ENCODE peak calls at places on chromosomes 16 and 17, in six cellular contexts. I is GM12878, N is HCT116, U is A549, G is HepG2, T is SK-N-SH. R is an unnamed sample.

GRCh38 chr17:80906364-80907259 is 85.0 kb upstream of the CHMP6 start:
- DNase-seq in G (no peak), I (no peak), N (no peak), T (no peak), U (no peak), R (no peak)

GRCh38 chr17:46977750-46978488 is 1.1 kb downstream of the RPRML start:
- DNase-seq in N (no peak), U (no peak), T (no peak), G (no peak), I (no peak), R (no peak)

GRCh38 chr17:34314279-34314678 is 5.0 kb upstream of the CCL8 start:
- DNase-seq in U (no peak), G (no peak), N (no peak), I (no peak), T (no peak), R (peak; percentile 50)

GRCh38 chr16:87809150-87809902 is 43.5 kb upstream of the KLHDC4 start:
- DNase-seq in N (no peak), U (no peak), T (no peak), I (peak; percentile 85), G (peak; percentile 82), R (peak; percentile 90)

GRCh38 chr16:11612110-11612981 is 25.6 kb upstream of the LITAF start:
- DNase-seq in N (peak; percentile 61), U (peak; percentile 78), T (no peak), G (peak; percentile 83), I (no peak), R (peak; percentile 92)

GRCh38 chr16:89924298-89924924 is 1.3 kb downstream of the TUBB3 start:
- DNase-seq in U (peak; percentile 58), N (no peak), T (peak; percentile 67), G (peak; percentile 55), I (no peak), R (peak; percentile 76)

GRCh38 chr16:89198417-89199240 is 1.7 kb downstream of the SLC22A31 start:
- DNase-seq in I (no peak), G (no peak), U (no peak), T (peak; percentile 25), N (no peak), R (no peak)

GRCh38 chr17:50206604-50207293 is 5.3 kb upstream of the COL1A1 start:
- DNase-seq in U (no peak), N (no peak), T (peak; percentile 97), I (no peak), G (no peak), R (peak; percentile 30)

GRCh38 chr16:2426941-2427361 is 2.3 kb upstream of the CCNF start:
- DNase-seq in N (no peak), T (no peak), I (no peak), U (no peak), G (no peak), R (no peak)

GRCh38 chr16:23511731-23512130 is 1.4 kb upstream of the GGA2 start:
- DNase-seq in G (no peak), U (no peak), N (no peak), T (no peak), I (no peak), R (no peak)

GRCh38 chr17:10135539-10136257 is 62.7 kb downstream of the GAS7 start:
- DNase-seq in N (no peak), U (peak; percentile 22), T (no peak), G (no peak), I (no peak), R (peak; percentile 94)

GRCh38 chr17:2016494-2016893 is 8.6 kb downstream of the RTN4RL1 start:
- DNase-seq in I (no peak), N (no peak), G (no peak), U (no peak), T (no peak), R (no peak)

GRCh38 chr16:2952679-2953078 is 11.4 kb upstream of the KREMEN2 start:
- DNase-seq in G (no peak), N (no peak), U (no peak), I (no peak), T (no peak), R (no peak)

GRCh38 chr16:84650062-84650991 is 2.0 kb downstream of the KLHL36 start:
- DNase-seq in G (peak; percentile 44), I (no peak), U (peak; percentile 38), T (no peak), N (no peak), R (no peak)

GRCh38 chr17:78176548-78177025 is 8.2 kb downstream of the SYNGR2 start:
- DNase-seq in T (peak; percentile 90), U (peak; percentile 76), G (no peak), N (no peak), I (no peak), R (peak; percentile 77)

GRCh38 chr16:81143921-81144471 is 47.8 kb upstream of the GCSH start:
- DNase-seq in I (no peak), T (no peak), G (peak; percentile 31), N (peak; percentile 84), U (peak; percentile 28), R (no peak)

GRCh38 chr16:81261049-81261648 is 22.7 kb downstream of the BCO1 start:
- DNase-seq in G (peak; percentile 36), N (peak; percentile 29), U (peak; percentile 27), T (peak; percentile 36), I (no peak), R (peak; percentile 47)

GRCh38 chr16:14097182-14097951 is 26.2 kb downstream of the MRTFB start:
- DNase-seq in I (no peak), G (peak; percentile 39), T (no peak), U (no peak), N (peak; percentile 76), R (no peak)

DNA sequence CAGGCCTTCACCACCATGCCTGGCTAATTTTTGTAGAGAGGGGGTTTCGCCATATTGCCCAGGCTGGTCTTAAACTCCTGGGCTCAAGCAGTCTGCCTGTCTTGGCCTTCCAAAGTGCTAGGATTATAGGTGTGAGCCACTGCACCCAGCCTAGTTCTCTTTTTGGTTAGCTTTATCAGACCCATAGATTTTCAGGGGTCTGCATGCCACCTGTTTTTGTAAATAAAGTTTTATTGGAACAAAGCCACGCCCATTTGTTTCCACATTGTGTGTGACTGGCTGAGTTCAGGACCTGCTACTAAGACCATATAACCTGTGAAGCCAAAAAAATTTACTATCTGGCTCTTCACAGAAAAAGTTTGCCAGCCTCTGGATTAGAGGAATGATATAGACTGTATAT is 7.6 kb downstream of the PSMD11 start:
- DNase-seq in U (no peak), G (no peak), I (no peak), T (no peak), N (no peak), R (no peak)
- TF ChIP-seq MAX in U (no peak), G (no peak), I (no peak), T (no peak), N (no peak), R (no peak)

GRCh38 chr16:50674831-50675230 is 6.3 kb downstream of the SNX20 start:
- DNase-seq in N (no peak), U (no peak), G (no peak), T (no peak), I (no peak), R (no peak)

GRCh38 chr16:50677351-50677750 is 3.8 kb downstream of the SNX20 start:
- DNase-seq in N (no peak), I (no peak), G (no peak), T (peak; percentile 48), U (no peak), R (peak; percentile 33)

GRCh38 chr16:50679266-50679665 is 1.8 kb downstream of the SNX20 start:
- DNase-seq in G (no peak), I (no peak), T (no peak), U (no peak), N (no peak), R (no peak)

GRCh38 chr16:50675686-50676610 is 5.2 kb downstream of the SNX20 start:
- DNase-seq in T (no peak), G (no peak), U (no peak), I (no peak), N (no peak), R (no peak)

GRCh38 chr16:50676684-50677225 is 4.4 kb downstream of the SNX20 start:
- DNase-seq in G (no peak), T (no peak), N (no peak), I (no peak), U (no peak), R (no peak)
- H3K4me3 ChIP-seq in G (no peak overlapping the region), T (no peak overlapping the region), N (no peak overlapping the region), I (no peak overlapping the region), U (no peak overlapping the region), R (no peak overlapping the region)

GRCh38 chr17:35541434-35541833 is 4.0 kb upstream of the SLFN12L start:
- DNase-seq in N (no peak), T (no peak), U (no peak), I (no peak), G (no peak), R (no peak)

GRCh38 chr17:35537569-35538209 is at the start of gene SLFN12L:
- DNase-seq in T (no peak), G (no peak), I (no peak), N (no peak), U (no peak), R (no peak)

GRCh38 chr17:35540589-35541404 is 3.3 kb upstream of the SLFN12L start:
- DNase-seq in I (no peak), G (no peak), U (no peak), N (no peak), T (no peak), R (peak; percentile 82)

GRCh38 chr17:35536664-35537160 is 766 bp downstream of the SLFN12L start:
- DNase-seq in I (no peak), T (no peak), N (no peak), U (no peak), G (no peak), R (peak; percentile 72)

DNA sequence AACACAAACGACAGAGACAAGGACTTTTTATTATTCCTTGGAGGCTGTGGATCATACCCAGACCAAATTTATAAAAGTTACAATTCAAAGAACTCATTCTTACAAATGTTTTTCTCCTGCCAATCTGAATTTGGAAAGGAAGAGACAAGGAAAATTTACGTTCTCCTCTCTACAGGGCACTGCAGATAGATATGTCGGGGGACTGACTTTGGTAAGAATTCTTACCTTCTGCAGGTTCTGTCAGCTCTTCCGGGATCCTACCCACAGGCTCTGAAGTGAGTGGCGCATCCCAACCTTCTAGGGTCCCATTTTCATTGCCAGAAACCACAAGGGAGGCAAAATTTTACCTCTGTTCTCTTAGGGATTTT is 2.2 kb upstream of the SLFN12L start:
- DNase-seq in T (no peak), G (no peak), U (no peak), I (no peak), N (no peak), R (no peak)
- TF ChIP-seq CTCF in T (no peak), G (no peak), U (peak; percentile 42), I (no peak), N (no peak), R (no peak)

DNA sequence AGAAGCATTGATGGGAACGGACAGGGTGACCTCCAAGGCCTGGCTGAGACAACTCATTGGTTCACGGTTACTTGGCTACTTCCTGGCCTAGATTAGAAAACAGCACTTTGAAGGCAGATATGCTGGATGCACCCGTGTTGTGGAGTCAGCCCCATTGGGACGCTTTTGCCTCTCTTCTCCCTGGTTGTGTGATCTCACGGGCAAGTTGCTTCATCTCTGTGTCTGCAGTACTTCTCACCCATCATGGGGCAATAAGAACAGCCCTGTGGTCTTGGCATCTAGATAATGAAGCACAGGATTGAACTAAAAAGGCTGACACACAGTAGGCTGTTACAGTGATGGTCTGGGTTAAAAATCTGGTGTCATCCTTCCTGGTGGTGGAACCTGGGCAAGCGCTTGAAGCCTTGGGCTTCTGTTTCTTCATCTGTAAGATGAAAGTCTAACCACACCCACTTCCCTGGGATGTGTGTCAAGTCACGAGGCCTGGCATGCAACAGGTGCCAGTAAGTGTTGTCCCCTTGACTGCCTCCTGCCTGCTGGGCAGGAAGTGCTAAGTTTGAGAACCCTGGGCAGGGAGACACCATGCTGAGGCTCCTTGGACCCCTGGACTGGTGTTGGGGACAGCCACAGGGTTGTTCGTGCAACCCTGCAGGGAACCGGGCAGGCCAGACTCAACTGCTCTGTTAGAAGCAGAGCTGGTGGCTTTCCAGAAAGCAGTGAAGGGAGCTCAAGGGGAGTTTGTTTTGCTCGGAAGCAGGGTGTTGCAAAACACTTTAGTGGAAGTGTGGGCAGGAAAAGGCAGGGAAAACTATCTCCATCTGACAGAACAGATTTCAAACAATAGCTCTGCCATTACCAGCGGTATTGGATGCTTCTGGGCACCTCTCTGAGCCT is 6.0 kb upstream of the MAP2K3 start:
- DNase-seq in G (no peak), I (no peak), N (no peak), U (no peak), T (no peak), R (peak; percentile 30)
- TF ChIP-seq MAX in G (no peak), I (no peak), N (no peak), U (no peak), T (no peak), R (no peak)